ENCODE peak calls at places on chromosomes 16 and 17, in seven cellular contexts. V, G, I, C, Z, Y and S are unnamed samples.

GRCh38 chr17:79393358-79394038 is 217.4 kb downstream of the RBFOX3 start:
- DNase-seq in V (peak), G (peak), I (peak), C (peak), Z (peak), Y (peak), S (peak)

GRCh38 chr17:42288985-42289862 is 926 bp downstream of the STAT5A start:
- DNase-seq in V (no peak), G (no peak), I (no peak), C (no peak), Z (peak), Y (peak), S (peak)

GRCh38 chr16:21100447-21100846 is 50.2 kb downstream of the DNAH3 start:
- DNase-seq in V (no peak), G (peak), I (no peak), C (no peak), Z (no peak), Y (no peak), S (no peak)

GRCh38 chr17:9240659-9241370 is 219.5 kb downstream of the NTN1 start:
- DNase-seq in V (peak), G (peak), I (no peak), C (peak), Z (no peak), Y (no peak), S (peak)

GRCh38 chr17:61235821-61236197 is 163.8 kb upstream of the TBX2 start:
- DNase-seq in V (no peak), G (peak), I (no peak), C (no peak), Z (no peak), Y (no peak), S (peak)

GRCh38 chr16:23185661-23186060 is 3.1 kb downstream of the SCNN1G start:
- DNase-seq in V (no peak), G (no peak), I (no peak), C (no peak), Z (no peak), Y (no peak), S (no peak)

GRCh38 chr16:17305694-17306093 is 165.1 kb downstream of the XYLT1 start:
- DNase-seq in V (no peak), G (no peak), I (no peak), C (no peak), Z (peak), Y (no peak), S (no peak)

GRCh38 chr16:11253995-11254912 is 1.8 kb downstream of the SOCS1 start:
- DNase-seq in V (no peak), G (no peak), I (no peak), C (no peak), Z (no peak), Y (peak), S (no peak)

GRCh38 chr16:81447383-81448101 is 2.9 kb downstream of the CMIP start:
- DNase-seq in V (no peak), G (no peak), I (no peak), C (no peak), Z (no peak), Y (no peak), S (no peak)

GRCh38 chr17:15377608-15378007 is 36.2 kb upstream of the TEKT3 start:
- DNase-seq in V (no peak), G (peak), I (no peak), C (no peak), Z (no peak), Y (no peak), S (no peak)

GRCh38 chr16:69114976-69115355 is 9.5 kb downstream of the HAS3 start:
- DNase-seq in V (no peak), G (no peak), I (no peak), C (no peak), Z (no peak), Y (no peak), S (no peak)

GRCh38 chr16:1766701-1767100 is 4.6 kb downstream of the NME3 start:
- DNase-seq in V (no peak), G (no peak), I (no peak), C (no peak), Z (no peak), Y (no peak), S (no peak)

GRCh38 chr17:42018988-42019387 is 902 bp upstream of the NKIRAS2 start:
- DNase-seq in V (no peak), G (no peak), I (no peak), C (no peak), Z (no peak), Y (no peak), S (no peak)

GRCh38 chr16:380837-381787 is 666 bp downstream of the PGAP6 start:
- DNase-seq in V (no peak), G (no peak), I (no peak), C (no peak), Z (no peak), Y (no peak), S (no peak)